ENCODE peak calls at places on chromosomes 16 and 17, in nine cellular contexts. A, B, P, K, O, S, W, C and N are unnamed samples.

GRCh38 chr17:35788504-35788998 is 6.9 kb downstream of the MMP28 start:
- DNase-seq in S (peak), O (peak), K (peak), A (no peak), B (no peak), P (peak), C (no peak), W (no peak), N (no peak)

GRCh38 chr17:57954421-57955182 is 610 bp downstream of the CUEDC1 start:
- DNase-seq in K (no peak), A (no peak), P (peak), O (no peak), B (peak), W (peak), S (peak), C (peak), N (peak)

GRCh38 chr17:66834919-66835454 is at the start of gene CACNG5:
- DNase-seq in K (no peak), B (peak), A (no peak), W (peak), S (no peak), O (no peak), C (peak), P (no peak), N (peak)

GRCh38 chr16:13833510-13833909 is 86.4 kb upstream of the ERCC4 start:
- DNase-seq in O (no peak), S (no peak), W (no peak), B (no peak), P (no peak), C (no peak), A (no peak), K (no peak), N (no peak)

GRCh38 chr16:85989376-85989775 is 90.4 kb downstream of the IRF8 start:
- DNase-seq in K (no peak), W (no peak), O (no peak), S (no peak), P (no peak), A (no peak), C (no peak), B (no peak), N (no peak)

GRCh38 chr17:38761612-38762011 is 9.1 kb downstream of the PSMB3 start:
- DNase-seq in P (no peak), S (peak), A (peak), O (no peak), W (peak), B (peak), C (peak), K (no peak), N (peak)

GRCh38 chr17:17201271-17201670 is 4.9 kb downstream of the PLD6 start:
- DNase-seq in C (no peak), K (no peak), S (no peak), O (no peak), W (no peak), B (no peak), P (no peak), A (no peak), N (no peak)

GRCh38 chr17:75110307-75110937 is 653 bp downstream of the ARMC7 start:
- DNase-seq in P (no peak), K (no peak), C (no peak), S (no peak), O (no peak), W (no peak), A (no peak), B (peak), N (peak)

GRCh38 chr16:85522842-85523601 is 90.1 kb upstream of the GSE1 start:
- DNase-seq in K (no peak), C (peak), B (no peak), P (no peak), S (peak), O (no peak), A (no peak), W (no peak), N (peak)

GRCh38 chr17:35709874-35710273 is 21.6 kb upstream of the RASL10B start:
- DNase-seq in B (no peak), S (peak), K (peak), C (no peak), P (no peak), W (no peak), A (no peak), O (no peak), N (no peak)

GRCh38 chr17:73290399-73291259 is 21.2 kb downstream of the CDC42EP4 start:
- DNase-seq in B (no peak), O (no peak), W (no peak), A (no peak), K (no peak), P (no peak), C (no peak), S (no peak), N (no peak)

GRCh38 chr16:75273054-75273925 is 21.9 kb upstream of the BCAR1 start:
- DNase-seq in B (no peak), C (no peak), S (peak), K (no peak), O (peak), A (no peak), W (no peak), P (no peak), N (no peak)

GRCh38 chr16:15849209-15849981 is 7.4 kb downstream of the MYH11 start:
- DNase-seq in W (no peak), B (no peak), A (no peak), S (no peak), O (no peak), P (no peak), K (no peak), C (no peak), N (no peak)

GRCh38 chr16:635573-636205 is 416 bp downstream of the METTL26 start:
- DNase-seq in S (no peak), A (no peak), C (no peak), O (no peak), B (no peak), W (no peak), P (no peak), K (no peak), N (no peak)

GRCh38 chr17:5032865-5033264 is 2.4 kb downstream of the SLC52A1 start:
- DNase-seq in W (no peak), P (no peak), C (no peak), O (no peak), S (no peak), A (no peak), B (no peak), K (no peak), N (no peak)

GRCh38 chr17:5034063-5034462 is 1.2 kb downstream of the SLC52A1 start:
- DNase-seq in C (no peak), B (no peak), O (no peak), A (no peak), K (no peak), S (no peak), P (no peak), W (no peak), N (no peak)

GRCh38 chr17:5035356-5035755 is at the start of gene SLC52A1:
- DNase-seq in C (no peak), K (no peak), B (no peak), O (no peak), W (no peak), A (no peak), P (no peak), S (no peak), N (no peak)

GRCh38 chr17:5034651-5035050 is 575 bp downstream of the SLC52A1 start:
- DNase-seq in B (no peak), S (no peak), C (no peak), O (no peak), K (no peak), P (no peak), A (no peak), W (no peak), N (no peak)

DNA sequence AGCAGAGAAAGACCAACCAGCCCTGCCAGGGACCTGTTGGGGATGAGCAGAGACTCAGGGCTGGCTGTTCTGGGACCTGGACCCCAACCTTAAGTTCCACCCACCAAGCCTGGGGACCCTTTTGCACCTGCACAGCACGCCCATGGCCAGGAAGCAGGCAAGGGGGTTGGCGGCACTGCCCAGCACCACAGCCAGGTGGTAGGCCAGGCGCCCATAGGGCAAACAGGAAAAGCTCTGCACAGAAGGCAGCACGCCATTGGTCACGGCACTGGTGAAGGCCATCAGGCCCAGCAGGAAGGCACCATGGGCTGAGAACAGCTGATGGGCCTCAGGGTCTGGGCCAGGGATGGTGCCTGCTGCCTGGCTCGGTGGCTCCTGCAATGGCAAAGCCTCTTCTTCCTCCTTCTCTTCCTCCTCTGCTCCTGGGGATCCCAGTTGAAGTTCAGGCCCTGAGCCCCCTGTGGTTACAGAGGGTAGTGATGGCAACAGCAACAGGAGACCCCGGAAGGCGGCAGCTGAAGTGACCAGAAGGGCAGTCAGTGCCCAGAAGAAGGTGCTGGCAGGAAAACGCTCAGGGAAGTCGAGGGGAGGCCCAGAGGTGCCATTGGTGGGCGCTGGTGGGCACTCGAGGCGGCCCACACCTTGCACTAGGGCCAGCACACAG is 1.7 kb downstream of the SLC52A1 start:
- DNase-seq in S (no peak), C (no peak), B (no peak), O (no peak), K (no peak), A (no peak), W (no peak), P (no peak), N (peak)
- TF ChIP-seq CTCF in S (no peak), C (peak), B (no peak), O (no peak), K (no peak), A (no peak), W (no peak), P (no peak), N (peak)

GRCh38 chr17:44968225-44969143 is at the start of gene C1QL1:
- DNase-seq in S (peak), W (peak), B (peak), P (peak), A (peak), C (peak), O (no peak), K (peak), N (peak)
- TF ChIP-seq CTCF in S (no peak), W (peak), B (peak), P (no peak), A (no peak), C (peak), O (no peak), K (peak), N (peak)

GRCh38 chr17:69723741-69724140 is 309.2 kb downstream of the MAP2K6 start:
- DNase-seq in W (no peak), P (no peak), O (no peak), A (no peak), B (no peak), K (no peak), C (no peak), S (peak), N (no peak)
- TF ChIP-seq CTCF in W (no peak), P (no peak), O (peak), A (no peak), B (peak), K (no peak), C (peak), S (peak), N (no peak)

GRCh38 chr16:63188076-63188771 is 1152.0 kb upstream of the CDH8 start:
- DNase-seq in K (no peak), O (peak), C (no peak), P (no peak), S (no peak), W (no peak), B (no peak), A (no peak), N (no peak)
- TF ChIP-seq CTCF in K (no peak), O (no peak), C (no peak), P (no peak), S (no peak), W (no peak), B (no peak), A (no peak), N (no peak)

GRCh38 chr16:78100162-78100467 is 661 bp downstream of the WWOX start:
- DNase-seq in B (no peak), C (no peak), P (no peak), A (no peak), S (no peak), W (no peak), K (no peak), O (no peak), N (no peak)
- TF ChIP-seq CTCF in B (no peak), C (no peak), P (no peak), A (no peak), S (no peak), W (no peak), K (no peak), O (no peak), N (no peak)

GRCh38 chr16:68364601-68364998 is 53.8 kb downstream of the PRMT7 start:
- DNase-seq in S (peak), A (no peak), P (no peak), K (no peak), B (no peak), W (no peak), C (no peak), O (no peak), N (no peak)
- TF ChIP-seq CTCF in S (peak), A (no peak), P (no peak), K (peak), B (peak), W (no peak), C (peak), O (peak), N (no peak)

GRCh38 chr17:4541328-4542002 is 13.7 kb downstream of the MYBBP1A start:
- DNase-seq in W (no peak), O (no peak), B (no peak), K (no peak), S (no peak), P (no peak), A (no peak), C (no peak), N (no peak)
- TF ChIP-seq CTCF in W (no peak), O (no peak), B (no peak), K (no peak), S (no peak), P (no peak), A (no peak), C (peak), N (no peak)